ENCODE peak calls at places on chromosomes 7 and 10, in nine cellular contexts. J, Y, U, A, Q, C, L, H and W are unnamed samples.

GRCh38 chr10:86798636-86799035 is 42.2 kb downstream of the BMPR1A start:
- DNase-seq in J (no peak), Y (no peak), U (no peak), A (no peak), Q (no peak), C (peak; percentile 46), L (no peak), H (no peak), W (no peak)

GRCh38 chr7:36034020-36034419 is 119.0 kb upstream of the EEPD1 start:
- DNase-seq in J (no peak), Y (no peak), U (no peak), A (no peak), Q (no peak), C (no peak), L (no peak), H (no peak), W (peak; percentile 37)

GRCh38 chr7:3805151-3805550 is 504.1 kb downstream of the SDK1 start:
- DNase-seq in J (no peak), Y (peak; percentile 65), U (no peak), A (no peak), Q (no peak), C (no peak), L (no peak), H (no peak), W (no peak)

GRCh38 chr10:122363311-122363710 is 11.2 kb upstream of the PLEKHA1 start:
- DNase-seq in J (no peak), Y (no peak), U (no peak), A (no peak), Q (no peak), C (no peak), L (no peak), H (no peak), W (no peak)

GRCh38 chr7:44220046-44220720 is 19.4 kb downstream of the YKT6 start:
- DNase-seq in J (no peak), Y (no peak), U (no peak), A (no peak), Q (peak; percentile 7), C (no peak), L (no peak), H (no peak), W (no peak)

GRCh38 chr7:36283711-36284130 is 105.9 kb upstream of the ANLN start:
- DNase-seq in J (no peak), Y (no peak), U (no peak), A (no peak), Q (no peak), C (no peak), L (peak; percentile 70), H (no peak), W (no peak)

GRCh38 chr10:91643700-91644099 is 10.8 kb upstream of the PPP1R3C start:
- DNase-seq in J (no peak), Y (no peak), U (peak; percentile 20), A (peak; percentile 21), Q (no peak), C (peak; percentile 40), L (no peak), H (no peak), W (no peak)

GRCh38 chr7:1300206-1300605 is 67.5 kb downstream of the UNCX start:
- DNase-seq in J (no peak), Y (no peak), U (no peak), A (no peak), Q (no peak), C (no peak), L (no peak), H (no peak), W (no peak)

GRCh38 chr10:3271385-3272115 is 99.0 kb upstream of the PITRM1 start:
- DNase-seq in J (no peak), Y (no peak), U (no peak), A (no peak), Q (no peak), C (no peak), L (no peak), H (no peak), W (no peak)

GRCh38 chr10:3433988-3434387 is 261.4 kb upstream of the PITRM1 start:
- DNase-seq in J (no peak), Y (no peak), U (no peak), A (no peak), Q (no peak), C (no peak), L (no peak), H (no peak), W (no peak)

GRCh38 chr10:29113251-29113945 is 175.5 kb upstream of the LYZL1 start:
- DNase-seq in J (no peak), Y (no peak), U (peak; percentile 33), A (no peak), Q (no peak), C (no peak), L (no peak), H (no peak), W (no peak)

DNA sequence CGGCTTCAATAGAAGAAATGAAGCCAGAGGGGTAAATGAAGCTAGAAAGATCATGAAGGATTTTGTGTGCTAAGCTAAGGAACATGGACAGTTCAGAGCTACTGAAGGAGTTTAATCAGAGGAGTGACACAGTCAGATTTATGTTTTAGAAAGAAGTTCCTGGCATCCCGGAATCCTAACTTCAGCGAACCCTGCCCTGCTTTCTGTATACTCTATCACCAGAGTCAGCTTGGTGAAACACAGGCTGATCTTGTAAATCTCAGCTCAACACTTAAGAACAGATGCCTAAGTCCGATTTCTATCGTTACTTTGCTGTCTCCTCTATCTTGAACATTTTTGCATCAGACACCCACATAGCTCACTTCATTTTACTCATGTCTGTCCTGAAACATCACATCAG is 9.1 kb downstream of the AHR start:
- DNase-seq in J (no peak), Y (no peak), U (no peak), A (no peak), Q (no peak), C (no peak), L (no peak), H (no peak), W (no peak)
- H3K4me3 ChIP-seq in J (no peak overlapping the region), Y (no peak overlapping the region), U (no peak overlapping the region), A (no peak overlapping the region), Q (peak overlapping the region; percentile 10), C (no peak overlapping the region), L (no peak overlapping the region), H (no peak overlapping the region), W (no peak overlapping the region)

GRCh38 chr7:150972094-150972493 is 6.0 kb downstream of the KCNH2 start:
- DNase-seq in J (no peak), Y (no peak), U (no peak), A (peak; percentile 34), Q (no peak), C (no peak), L (no peak), H (no peak), W (no peak)
- H3K27me3 ChIP-seq in J (peaks cover 8% of the 10 kb centered on the region), Y (peaks cover 74% of the 10 kb centered on the region), U (peaks cover 66% of the 10 kb centered on the region), A (no peaks in the 10 kb centered on the region), Q (peaks cover 52% of the 10 kb centered on the region), C (no peaks in the 10 kb centered on the region), L (no peaks in the 10 kb centered on the region), H (no peaks in the 10 kb centered on the region), W (peaks cover 82% of the 10 kb centered on the region)

DNA sequence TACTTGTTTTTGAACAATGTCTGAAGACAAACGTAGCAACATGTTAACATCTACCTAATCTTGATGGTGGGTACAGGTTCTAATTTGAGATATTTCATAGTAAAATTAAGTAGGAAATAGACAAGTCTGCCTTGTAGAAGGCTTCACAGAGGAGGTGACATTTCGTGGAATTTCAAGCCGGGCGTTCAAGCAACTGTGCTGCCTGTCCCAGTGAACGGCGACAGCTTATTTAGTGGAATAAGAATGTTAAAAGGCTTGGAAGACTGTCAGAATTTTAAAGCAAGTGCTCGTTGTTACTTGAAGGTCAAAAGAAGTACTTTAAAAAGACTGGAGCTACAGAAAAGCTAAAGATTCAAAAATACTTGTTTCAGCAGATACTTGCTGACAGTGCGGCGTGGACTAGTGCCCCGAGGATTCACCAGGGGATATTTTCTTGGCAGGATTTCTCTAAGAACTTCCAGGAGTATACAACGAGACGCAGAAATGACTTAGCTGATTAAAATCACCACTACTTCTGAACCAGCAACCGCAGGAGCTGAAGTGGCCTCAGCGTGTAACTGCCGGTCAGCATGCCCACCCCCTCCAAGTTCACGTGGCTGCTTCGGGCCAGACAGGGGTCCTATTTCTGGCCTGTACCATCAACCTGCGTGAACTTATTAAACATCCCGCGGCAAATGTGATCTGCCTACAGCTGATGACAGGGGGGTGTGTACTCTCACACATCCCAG is 46.5 kb downstream of the CTBP2 start:
- DNase-seq in J (no peak), Y (peak; percentile 57), U (no peak), A (peak; percentile 51), Q (no peak), C (no peak), L (no peak), H (peak; percentile 18), W (no peak)
- H3K4me3 ChIP-seq in J (no peak overlapping the region), Y (no peak overlapping the region), U (no peak overlapping the region), A (no peak overlapping the region), Q (no peak overlapping the region), C (no peak overlapping the region), L (no peak overlapping the region), H (no peak overlapping the region), W (no peak overlapping the region)

GRCh38 chr7:128939861-128940410 is 2.2 kb downstream of the IRF5 start:
- DNase-seq in J (no peak), Y (no peak), U (no peak), A (no peak), Q (no peak), C (no peak), L (no peak), H (peak; percentile 58), W (no peak)
- H3K27me3 ChIP-seq in J (peaks cover 79% of the 10 kb centered on the region), Y (peaks cover 42% of the 10 kb centered on the region), U (peaks cover 13% of the 10 kb centered on the region), A (peaks cover 74% of the 10 kb centered on the region), Q (peaks cover 29% of the 10 kb centered on the region), C (no peaks in the 10 kb centered on the region), L (no peaks in the 10 kb centered on the region), H (peaks cover 71% of the 10 kb centered on the region), W (no peaks in the 10 kb centered on the region)

GRCh38 chr10:18689498-18689897 is 30.3 kb downstream of the ARL5B start:
- DNase-seq in J (peak; percentile 4), Y (no peak), U (no peak), A (peak; percentile 64), Q (no peak), C (no peak), L (no peak), H (no peak), W (no peak)
- H3K4me3 ChIP-seq in J (no peak overlapping the region), Y (no peak overlapping the region), U (no peak overlapping the region), A (no peak overlapping the region), Q (no peak overlapping the region), C (no peak overlapping the region), L (no peak overlapping the region), H (no peak overlapping the region), W (no peak overlapping the region)

GRCh38 chr10:75440271-75440793 is 8.9 kb downstream of the LRMDA start:
- DNase-seq in J (no peak), Y (no peak), U (no peak), A (no peak), Q (no peak), C (no peak), L (no peak), H (no peak), W (no peak)
- H3K27me3 ChIP-seq in J (no peaks in the 10 kb centered on the region), Y (no peaks in the 10 kb centered on the region), U (no peaks in the 10 kb centered on the region), A (no peaks in the 10 kb centered on the region), Q (no peaks in the 10 kb centered on the region), C (no peaks in the 10 kb centered on the region), L (no peaks in the 10 kb centered on the region), H (no peaks in the 10 kb centered on the region), W (no peaks in the 10 kb centered on the region)